ENCODE peak calls at places on chromosomes 11 and 22, in six cellular contexts. One of them, this sample, is unnamed.

GRCh38 chr11:66218846-66219620 is 49.4 kb upstream of the RAB1B start:
- DNase-seq in AG04450: no peak
- DNase-seq in HL-60: no peak
- DNase-seq in CD4-positive, alpha-beta T cell: no peak
- DNase-seq in GM23248: no peak
- DNase-seq in stomach: no peak
- DNase-seq in this sample: no peak

GRCh38 chr11:39374963-39375698 is 2084.3 kb downstream of the LRRC4C start:
- DNase-seq in AG04450: no peak
- DNase-seq in HL-60: no peak
- DNase-seq in CD4-positive, alpha-beta T cell: no peak
- DNase-seq in GM23248: peak; percentile 28
- DNase-seq in stomach: no peak
- DNase-seq in this sample: no peak

GRCh38 chr11:34667810-34668582 is 47.1 kb downstream of the EHF start:
- DNase-seq in AG04450: no peak
- DNase-seq in HL-60: no peak
- DNase-seq in CD4-positive, alpha-beta T cell: no peak
- DNase-seq in GM23248: no peak
- DNase-seq in stomach: no peak
- DNase-seq in this sample: no peak

GRCh38 chr11:68128682-68129327 is 7.6 kb upstream of the CHKA start:
- DNase-seq in AG04450: peak; percentile 33
- DNase-seq in HL-60: no peak
- DNase-seq in CD4-positive, alpha-beta T cell: no peak
- DNase-seq in GM23248: peak; percentile 61
- DNase-seq in stomach: peak; percentile 96
- DNase-seq in this sample: no peak

GRCh38 chr11:68997124-68997994 is 15.7 kb downstream of the MRGPRF start:
- DNase-seq in AG04450: no peak
- DNase-seq in HL-60: no peak
- DNase-seq in CD4-positive, alpha-beta T cell: no peak
- DNase-seq in GM23248: no peak
- DNase-seq in stomach: no peak
- DNase-seq in this sample: no peak

GRCh38 chr11:71171576-71171975 is 80.8 kb downstream of the SHANK2 start:
- DNase-seq in AG04450: no peak
- DNase-seq in HL-60: no peak
- DNase-seq in CD4-positive, alpha-beta T cell: no peak
- DNase-seq in GM23248: no peak
- DNase-seq in stomach: no peak
- DNase-seq in this sample: no peak

GRCh38 chr22:46272196-46272595 is 4.4 kb downstream of the TTC38 start:
- DNase-seq in AG04450: no peak
- DNase-seq in HL-60: no peak
- DNase-seq in CD4-positive, alpha-beta T cell: no peak
- DNase-seq in GM23248: no peak
- DNase-seq in stomach: no peak
- DNase-seq in this sample: no peak

GRCh38 chr11:114276077-114276476 is 20.1 kb upstream of the NNMT start:
- DNase-seq in AG04450: no peak
- DNase-seq in HL-60: no peak
- DNase-seq in CD4-positive, alpha-beta T cell: no peak
- DNase-seq in GM23248: no peak
- DNase-seq in stomach: no peak
- DNase-seq in this sample: no peak

GRCh38 chr11:19519912-19520641 is 192.6 kb upstream of the NAV2 start:
- DNase-seq in AG04450: no peak
- DNase-seq in HL-60: no peak
- DNase-seq in CD4-positive, alpha-beta T cell: no peak
- DNase-seq in GM23248: no peak
- DNase-seq in stomach: peak; percentile 56
- DNase-seq in this sample: no peak

GRCh38 chr11:113906038-113906437 is 1.4 kb downstream of the HTR3B start:
- DNase-seq in AG04450: peak; percentile 8
- DNase-seq in HL-60: no peak
- DNase-seq in CD4-positive, alpha-beta T cell: no peak
- DNase-seq in GM23248: peak; percentile 38
- DNase-seq in stomach: peak; percentile 30
- DNase-seq in this sample: no peak

GRCh38 chr11:1642288-1643145 is 12.9 kb downstream of the KRTAP5-5 start:
- DNase-seq in AG04450: no peak
- DNase-seq in HL-60: no peak
- DNase-seq in CD4-positive, alpha-beta T cell: no peak
- DNase-seq in GM23248: no peak
- DNase-seq in stomach: no peak
- DNase-seq in this sample: no peak

GRCh38 chr11:281486-282161 is 3.4 kb downstream of the NLRP6 start:
- DNase-seq in AG04450: no peak
- DNase-seq in HL-60: no peak
- DNase-seq in CD4-positive, alpha-beta T cell: no peak
- DNase-seq in GM23248: no peak
- DNase-seq in stomach: no peak
- DNase-seq in this sample: no peak

GRCh38 chr11:81963018-81963417 is 770.6 kb downstream of the FAM181B start:
- DNase-seq in AG04450: no peak
- DNase-seq in HL-60: no peak
- DNase-seq in CD4-positive, alpha-beta T cell: no peak
- DNase-seq in GM23248: peak; percentile 13
- DNase-seq in stomach: no peak
- DNase-seq in this sample: no peak

GRCh38 chr11:72686639-72687215 is 12.5 kb upstream of the PDE2A start:
- DNase-seq in AG04450: no peak
- DNase-seq in HL-60: no peak
- DNase-seq in CD4-positive, alpha-beta T cell: no peak
- DNase-seq in GM23248: peak; percentile 42
- DNase-seq in stomach: no peak
- DNase-seq in this sample: no peak

GRCh38 chr11:70641366-70641765 is 243.0 kb downstream of the CTTN start:
- DNase-seq in AG04450: no peak
- DNase-seq in HL-60: peak; percentile 2
- DNase-seq in CD4-positive, alpha-beta T cell: no peak
- DNase-seq in GM23248: no peak
- DNase-seq in stomach: no peak
- DNase-seq in this sample: no peak

GRCh38 chr11:85310479-85310878 is 316.7 kb downstream of the DLG2 start:
- DNase-seq in AG04450: no peak
- DNase-seq in HL-60: no peak
- DNase-seq in CD4-positive, alpha-beta T cell: no peak
- DNase-seq in GM23248: no peak
- DNase-seq in stomach: no peak
- DNase-seq in this sample: peak; percentile 11
- H3K27ac ChIP-seq in AG04450: no peak overlapping the region
- H3K27ac ChIP-seq in HL-60: no peak overlapping the region
- H3K27ac ChIP-seq in CD4-positive, alpha-beta T cell: no peak overlapping the region
- H3K27ac ChIP-seq in GM23248: no peak overlapping the region
- H3K27ac ChIP-seq in stomach: no peak overlapping the region
- H3K27ac ChIP-seq in this sample: peak overlapping the region; percentile 63

DNA sequence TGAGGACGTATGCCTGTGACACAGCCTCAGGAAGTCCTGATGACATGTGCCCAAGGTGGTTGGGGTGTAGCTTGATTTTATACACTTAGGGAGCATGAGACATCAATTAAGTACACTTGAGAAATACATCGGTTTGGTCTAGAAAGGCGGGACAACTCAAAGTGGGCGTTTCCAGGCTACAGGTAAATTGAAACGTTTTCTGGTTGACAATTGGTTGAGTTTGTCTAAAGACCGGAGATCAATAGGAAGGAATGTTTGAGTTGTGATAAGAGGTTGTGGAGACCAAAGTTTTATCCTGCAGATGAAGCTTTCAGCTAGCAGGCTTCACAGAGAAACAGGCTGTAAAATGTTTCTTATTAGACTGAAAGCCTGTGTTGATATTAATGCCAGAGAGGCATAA is 6.8 kb downstream of the APOL3 start:
- DNase-seq in AG04450: no peak
- DNase-seq in HL-60: no peak
- DNase-seq in CD4-positive, alpha-beta T cell: no peak
- DNase-seq in GM23248: no peak
- DNase-seq in stomach: no peak
- DNase-seq in this sample: no peak
- H3K27ac ChIP-seq in AG04450: no peak overlapping the region
- H3K27ac ChIP-seq in HL-60: no peak overlapping the region
- H3K27ac ChIP-seq in CD4-positive, alpha-beta T cell: peak overlapping the region; percentile 90
- H3K27ac ChIP-seq in GM23248: no peak overlapping the region
- H3K27ac ChIP-seq in stomach: peak overlapping the region; percentile 84
- H3K27ac ChIP-seq in this sample: no peak overlapping the region

GRCh38 chr11:62688481-62688880 is 849 bp downstream of the LRRN4CL start:
- DNase-seq in AG04450: no peak
- DNase-seq in HL-60: no peak
- DNase-seq in CD4-positive, alpha-beta T cell: no peak
- DNase-seq in GM23248: peak; percentile 47
- DNase-seq in stomach: no peak
- DNase-seq in this sample: no peak
- H3K27ac ChIP-seq in AG04450: peak overlapping the region; percentile 92
- H3K27ac ChIP-seq in HL-60: no peak overlapping the region
- H3K27ac ChIP-seq in CD4-positive, alpha-beta T cell: no peak overlapping the region
- H3K27ac ChIP-seq in GM23248: peak overlapping the region; percentile 68
- H3K27ac ChIP-seq in stomach: peak overlapping the region; percentile 57
- H3K27ac ChIP-seq in this sample: no peak overlapping the region

GRCh38 chr11:76114238-76114637 is 92.1 kb downstream of the WNT11 start:
- DNase-seq in AG04450: no peak
- DNase-seq in HL-60: peak; percentile 7
- DNase-seq in CD4-positive, alpha-beta T cell: no peak
- DNase-seq in GM23248: no peak
- DNase-seq in stomach: no peak
- DNase-seq in this sample: no peak
- H3K27ac ChIP-seq in AG04450: no peak overlapping the region
- H3K27ac ChIP-seq in HL-60: no peak overlapping the region
- H3K27ac ChIP-seq in CD4-positive, alpha-beta T cell: no peak overlapping the region
- H3K27ac ChIP-seq in GM23248: no peak overlapping the region
- H3K27ac ChIP-seq in stomach: no peak overlapping the region
- H3K27ac ChIP-seq in this sample: no peak overlapping the region

GRCh38 chr11:125442946-125443345 is 53.1 kb downstream of the FEZ1 start:
- DNase-seq in AG04450: no peak
- DNase-seq in HL-60: no peak
- DNase-seq in CD4-positive, alpha-beta T cell: no peak
- DNase-seq in GM23248: no peak
- DNase-seq in stomach: no peak
- DNase-seq in this sample: no peak
- H3K27ac ChIP-seq in AG04450: no peak overlapping the region
- H3K27ac ChIP-seq in HL-60: no peak overlapping the region
- H3K27ac ChIP-seq in CD4-positive, alpha-beta T cell: no peak overlapping the region
- H3K27ac ChIP-seq in GM23248: no peak overlapping the region
- H3K27ac ChIP-seq in stomach: no peak overlapping the region
- H3K27ac ChIP-seq in this sample: peak overlapping the region; percentile 86

DNA sequence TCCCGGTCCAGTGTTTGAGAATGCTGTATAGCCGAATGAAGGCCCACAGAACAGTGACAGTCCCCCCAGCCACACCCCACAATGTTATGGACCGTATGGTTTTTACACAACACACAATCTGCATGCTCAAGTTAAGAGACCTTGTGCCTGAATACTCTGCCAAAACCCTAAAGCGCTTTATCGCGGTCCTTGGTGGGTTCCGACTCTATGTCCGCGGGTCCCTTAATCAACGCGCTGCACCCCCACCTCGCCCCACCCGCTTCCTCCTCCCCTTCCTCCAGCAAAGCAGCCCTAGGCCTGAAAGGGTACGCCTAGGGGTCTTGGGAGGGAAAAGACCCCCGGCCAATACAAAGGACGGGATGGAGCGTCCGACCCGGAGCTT is 442 bp downstream of the COPB1 start:
- DNase-seq in AG04450: no peak
- DNase-seq in HL-60: peak; percentile 29
- DNase-seq in CD4-positive, alpha-beta T cell: peak; percentile 21
- DNase-seq in GM23248: peak; percentile 58
- DNase-seq in stomach: peak; percentile 42
- DNase-seq in this sample: no peak
- H3K27ac ChIP-seq in AG04450: no peak overlapping the region
- H3K27ac ChIP-seq in HL-60: peak overlapping the region; percentile 90
- H3K27ac ChIP-seq in CD4-positive, alpha-beta T cell: peak overlapping the region; percentile 56
- H3K27ac ChIP-seq in GM23248: peak overlapping the region; percentile 82
- H3K27ac ChIP-seq in stomach: peak overlapping the region; percentile 89
- H3K27ac ChIP-seq in this sample: no peak overlapping the region

DNA sequence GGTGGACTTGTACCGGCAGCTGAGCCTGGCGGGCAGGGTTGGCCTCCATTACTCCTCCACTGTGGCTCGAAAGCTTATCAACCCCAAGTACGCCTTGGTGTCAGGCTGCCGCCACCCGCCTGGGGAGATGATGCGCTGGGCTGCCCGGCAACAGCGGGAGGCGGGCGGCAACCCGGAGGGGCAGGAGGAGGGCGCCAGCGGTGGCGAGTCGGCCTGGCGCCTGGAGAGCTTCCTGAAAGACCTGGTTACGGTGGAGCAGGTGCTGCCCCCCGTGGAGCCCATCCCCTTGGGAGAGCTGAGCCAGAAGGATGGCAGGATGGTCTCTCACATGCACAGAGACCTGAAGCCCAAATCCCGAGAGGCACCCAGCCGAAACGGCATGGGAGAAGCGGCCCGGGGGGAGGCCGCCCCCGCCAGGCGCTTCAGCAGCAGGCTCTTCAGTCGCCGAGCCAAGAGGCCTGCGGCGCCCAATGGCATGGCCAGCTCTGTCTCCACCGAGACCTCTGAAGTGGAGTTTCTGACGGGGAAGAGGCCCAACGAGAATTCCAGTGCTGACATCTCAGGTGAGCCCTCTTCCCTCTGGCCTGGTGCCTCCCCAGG is 26.7 kb downstream of the FAM83F start:
- DNase-seq in AG04450: no peak
- DNase-seq in HL-60: no peak
- DNase-seq in CD4-positive, alpha-beta T cell: no peak
- DNase-seq in GM23248: no peak
- DNase-seq in stomach: no peak
- DNase-seq in this sample: no peak
- H3K27ac ChIP-seq in AG04450: no peak overlapping the region
- H3K27ac ChIP-seq in HL-60: no peak overlapping the region
- H3K27ac ChIP-seq in CD4-positive, alpha-beta T cell: no peak overlapping the region
- H3K27ac ChIP-seq in GM23248: no peak overlapping the region
- H3K27ac ChIP-seq in stomach: no peak overlapping the region
- H3K27ac ChIP-seq in this sample: no peak overlapping the region

DNA sequence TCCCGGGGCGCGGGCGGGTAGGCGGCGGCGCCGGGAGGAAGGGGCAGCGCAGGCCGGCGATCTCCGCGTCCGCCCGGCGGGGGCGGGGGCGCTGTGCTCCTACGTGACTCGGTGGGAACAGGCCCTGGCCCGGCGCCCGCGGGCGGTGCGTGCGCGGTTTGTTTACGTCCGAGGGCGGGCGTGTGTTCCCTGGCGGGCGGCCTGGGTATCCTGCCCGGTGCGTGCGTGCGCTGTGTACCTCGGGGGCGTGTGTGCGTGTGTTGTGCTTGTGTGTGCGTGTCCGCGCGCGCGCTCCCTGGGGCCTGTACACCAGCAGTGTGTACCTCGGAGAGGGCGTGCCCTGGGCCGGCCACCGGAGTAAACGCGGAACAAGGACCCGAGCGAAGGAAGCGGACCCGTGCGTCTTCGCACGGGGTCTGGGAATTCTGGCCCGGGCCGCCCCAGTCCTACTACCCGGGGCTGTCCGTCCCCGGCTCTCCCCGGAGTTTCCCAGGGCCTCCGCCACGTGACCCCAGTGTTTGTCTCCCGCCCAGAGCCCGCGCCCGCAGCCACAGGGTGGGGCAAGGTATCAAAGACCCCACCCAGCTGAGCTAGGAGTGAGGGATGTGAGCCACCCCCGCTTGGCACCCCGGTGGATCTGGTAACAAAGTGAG is 769 bp downstream of the MAFF start:
- DNase-seq in AG04450: peak; percentile 71
- DNase-seq in HL-60: peak; percentile 35
- DNase-seq in CD4-positive, alpha-beta T cell: no peak
- DNase-seq in GM23248: peak; percentile 94
- DNase-seq in stomach: peak; percentile 94
- DNase-seq in this sample: peak; percentile 20
- H3K27ac ChIP-seq in AG04450: peak overlapping the region; percentile 95
- H3K27ac ChIP-seq in HL-60: no peak overlapping the region
- H3K27ac ChIP-seq in CD4-positive, alpha-beta T cell: peak overlapping the region; percentile 82
- H3K27ac ChIP-seq in GM23248: peak overlapping the region; percentile 94
- H3K27ac ChIP-seq in stomach: peak overlapping the region; percentile 100
- H3K27ac ChIP-seq in this sample: peak overlapping the region; percentile 76